ENCODE peak calls at places on chromosome X, in seven cellular contexts. X, S, T, O, A, G and W are unnamed samples.

GRCh38 chrX:100316987-100317386 is 93.1 kb downstream of the PCDH19 start:
- DNase-seq in X (no peak), S (no peak), T (no peak), O (peak), A (no peak), G (no peak), W (no peak)

GRCh38 chrX:110180176-110180927 is 137.5 kb downstream of the AMMECR1 start:
- DNase-seq in X (no peak), S (no peak), T (no peak), O (peak), A (no peak), G (no peak), W (peak)

GRCh38 chrX:54922547-54922946 is 1.9 kb downstream of the TRO start:
- DNase-seq in X (no peak), S (no peak), T (no peak), O (no peak), A (no peak), G (no peak), W (no peak)

GRCh38 chrX:18354369-18355329 is at the start of gene SCML2:
- DNase-seq in X (peak), S (no peak), T (peak), O (peak), A (peak), G (peak), W (peak)

GRCh38 chrX:26562156-26562555 is 346.2 kb downstream of the MAGEB5 start:
- DNase-seq in X (no peak), S (no peak), T (no peak), O (no peak), A (no peak), G (no peak), W (no peak)

GRCh38 chrX:54891573-54891972 is 29.1 kb upstream of the TRO start:
- DNase-seq in X (no peak), S (no peak), T (peak), O (peak), A (peak), G (peak), W (peak)

GRCh38 chrX:31629195-31629594 is 557.4 kb upstream of the FTHL17 start:
- DNase-seq in X (no peak), S (no peak), T (no peak), O (no peak), A (no peak), G (no peak), W (no peak)

GRCh38 chrX:25144043-25144940 is 128.5 kb upstream of the ARX start:
- DNase-seq in X (peak), S (peak), T (peak), O (peak), A (peak), G (peak), W (peak)

GRCh38 chrX:67317725-67318124 is 226.1 kb upstream of the AR start:
- DNase-seq in X (no peak), S (no peak), T (no peak), O (no peak), A (no peak), G (no peak), W (no peak)

GRCh38 chrX:153864101-153864500 is 21.9 kb downstream of the L1CAM start:
- DNase-seq in X (no peak), S (no peak), T (no peak), O (no peak), A (no peak), G (no peak), W (no peak)

GRCh38 chrX:101485212-101486064 is at the start of gene ARMCX4:
- DNase-seq in X (peak), S (no peak), T (no peak), O (peak), A (peak), G (no peak), W (peak)

GRCh38 chrX:153722704-153723350 is 1.4 kb downstream of the BCAP31 start:
- DNase-seq in X (no peak), S (no peak), T (no peak), O (no peak), A (no peak), G (peak), W (peak)

GRCh38 chrX:35682481-35682880 is 115.7 kb upstream of the MAGEB16 start:
- DNase-seq in X (no peak), S (no peak), T (no peak), O (no peak), A (no peak), G (no peak), W (no peak)

GRCh38 chrX:48791063-48791820 is 4.9 kb downstream of the GATA1 start:
- DNase-seq in X (no peak), S (no peak), T (no peak), O (no peak), A (no peak), G (no peak), W (no peak)

DNA sequence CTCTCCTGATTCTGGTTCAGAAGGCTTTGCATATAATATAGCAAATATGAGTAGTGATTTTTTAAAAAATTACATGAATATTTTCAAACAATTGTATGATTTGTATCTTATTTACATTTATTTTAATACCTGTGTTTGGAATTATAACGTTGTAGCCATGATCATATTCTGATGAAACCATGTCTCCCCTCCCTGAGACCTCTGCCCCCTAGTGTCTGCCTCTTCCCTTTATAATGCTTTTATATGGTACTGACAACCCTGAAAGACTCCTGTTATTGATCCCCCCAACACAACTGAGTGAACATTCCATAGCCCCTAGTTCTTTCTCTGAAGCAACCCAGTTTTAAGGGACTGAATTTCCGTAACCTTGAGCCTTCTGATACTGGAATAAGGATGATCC is 187.4 kb downstream of the SOX3 start:
- DNase-seq in X (no peak), S (no peak), T (no peak), O (no peak), A (no peak), G (no peak), W (no peak)
- TF ChIP-seq CTCF in X (no peak), S (no peak), T (no peak), O (no peak), A (no peak), G (no peak), W (no peak)

GRCh38 chrX:23493941-23494374 is 159.3 kb downstream of the PTCHD1 start:
- DNase-seq in X (no peak), S (no peak), T (no peak), O (no peak), A (peak), G (peak), W (peak)
- TF ChIP-seq CTCF in X (no peak), S (no peak), T (no peak), O (no peak), A (no peak), G (no peak), W (no peak)

GRCh38 chrX:41499984-41500383 is 52.8 kb downstream of the NYX start:
- DNase-seq in X (no peak), S (no peak), T (no peak), O (no peak), A (no peak), G (no peak), W (no peak)
- TF ChIP-seq CTCF in X (no peak), S (no peak), T (no peak), O (no peak), A (no peak), G (no peak), W (no peak)

DNA sequence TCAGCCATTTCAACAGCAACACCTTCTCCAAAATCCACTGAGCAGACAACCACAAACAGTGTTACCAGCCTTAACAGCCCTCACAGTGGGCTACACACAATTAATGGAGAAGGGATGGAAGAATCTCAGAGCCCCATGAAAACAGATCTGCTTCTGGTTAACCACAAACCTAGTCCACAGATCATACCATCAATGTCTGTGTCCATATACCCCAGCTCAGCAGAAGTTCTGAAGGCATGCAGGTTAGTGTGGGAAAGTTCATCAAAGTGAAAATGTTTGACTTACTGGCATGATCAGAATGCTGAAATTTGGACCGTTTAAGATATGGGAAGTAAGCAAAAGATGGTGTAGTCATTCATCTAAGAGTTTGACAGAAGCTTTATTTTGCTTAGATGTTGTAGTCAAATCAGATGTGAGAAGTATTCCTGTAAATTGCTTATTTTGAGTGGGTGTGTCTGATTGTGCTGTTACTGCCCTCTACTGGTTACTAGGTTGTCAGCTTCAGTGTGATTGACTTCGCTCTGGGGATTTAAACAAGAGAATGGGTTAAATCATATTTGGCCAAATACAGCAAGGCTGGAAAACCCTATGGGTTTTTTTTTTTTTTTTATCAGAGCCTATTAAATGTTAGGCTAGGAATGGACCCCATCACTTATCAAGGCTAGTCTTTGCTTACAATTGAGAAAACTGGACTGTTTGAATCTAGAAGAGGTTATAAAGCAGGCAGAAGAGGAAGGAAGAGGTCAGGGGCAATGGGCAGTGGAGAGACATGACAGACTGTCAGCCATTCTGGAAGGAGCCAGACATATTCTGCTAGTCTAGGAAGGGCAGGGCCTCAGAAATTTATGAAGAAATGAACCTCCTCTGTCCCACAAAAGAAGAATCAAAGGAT is 130.3 kb downstream of the DIPK2B start:
- DNase-seq in X (no peak), S (no peak), T (peak), O (peak), A (peak), G (peak), W (peak)
- TF ChIP-seq CTCF in X (peak), S (peak), T (peak), O (peak), A (peak), G (peak), W (peak)

GRCh38 chrX:34341258-34341657 is 209.1 kb upstream of the FAM47A start:
- DNase-seq in X (no peak), S (no peak), T (no peak), O (no peak), A (no peak), G (peak), W (peak)
- TF ChIP-seq CTCF in X (no peak), S (no peak), T (no peak), O (no peak), A (no peak), G (no peak), W (no peak)

GRCh38 chrX:96770315-96770714 is 85.7 kb downstream of the DIAPH2 start:
- DNase-seq in X (no peak), S (no peak), T (peak), O (peak), A (peak), G (peak), W (peak)
- TF ChIP-seq CTCF in X (no peak), S (no peak), T (no peak), O (peak), A (peak), G (no peak), W (no peak)

DNA sequence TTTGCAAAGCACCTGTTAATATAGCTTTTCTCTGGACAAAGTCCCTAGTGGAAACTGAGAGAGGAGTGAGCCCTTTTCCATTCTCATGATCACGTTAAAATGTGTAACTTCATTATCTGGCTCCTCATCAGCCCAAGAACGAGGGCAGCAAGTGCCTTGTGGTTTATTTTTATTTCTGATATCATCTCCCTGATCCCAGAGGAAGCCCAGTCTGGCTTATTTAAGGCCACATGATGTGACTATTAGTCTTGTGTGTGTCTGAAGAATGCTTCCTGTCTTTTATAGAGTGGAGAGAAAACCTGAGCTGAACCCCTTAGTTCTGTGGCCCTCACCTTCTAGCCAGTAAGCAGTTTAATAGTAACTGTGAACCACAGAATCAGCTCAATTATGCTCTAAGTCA is 67.2 kb downstream of the LHFPL1 start:
- DNase-seq in X (no peak), S (no peak), T (no peak), O (no peak), A (no peak), G (no peak), W (no peak)
- TF ChIP-seq CTCF in X (no peak), S (no peak), T (no peak), O (no peak), A (no peak), G (no peak), W (no peak)

GRCh38 chrX:117990438-117990837 is 126.2 kb downstream of the KLHL13 start:
- DNase-seq in X (no peak), S (no peak), T (no peak), O (no peak), A (no peak), G (no peak), W (no peak)

GRCh38 chrX:117987376-117987775 is 129.2 kb downstream of the KLHL13 start:
- DNase-seq in X (no peak), S (no peak), T (no peak), O (no peak), A (no peak), G (no peak), W (no peak)

GRCh38 chrX:117982702-117983392 is 133.8 kb downstream of the KLHL13 start:
- DNase-seq in X (no peak), S (no peak), T (no peak), O (no peak), A (no peak), G (no peak), W (no peak)

GRCh38 chrX:117989512-117989911 is 127.1 kb downstream of the KLHL13 start:
- DNase-seq in X (no peak), S (no peak), T (no peak), O (no peak), A (no peak), G (no peak), W (no peak)

DNA sequence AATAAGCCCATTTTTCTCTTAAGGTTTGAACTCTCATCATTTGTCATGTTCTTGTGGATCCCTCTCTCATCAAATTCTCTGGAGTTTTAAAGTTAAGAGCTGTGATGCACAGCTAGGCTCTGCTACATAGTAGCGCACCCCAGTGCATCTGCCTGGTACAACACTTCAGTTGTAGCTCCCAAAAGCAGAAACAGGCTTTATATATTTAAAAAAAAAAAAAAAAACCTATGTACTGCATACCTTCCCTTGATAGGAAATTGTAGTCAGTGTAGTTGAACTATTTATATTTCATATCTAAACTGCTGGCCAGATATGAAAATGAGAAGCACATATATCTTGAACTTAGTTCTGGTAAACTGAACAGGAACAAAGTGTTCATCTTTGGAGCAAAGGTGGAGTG is 131.4 kb downstream of the KLHL13 start:
- DNase-seq in X (peak), S (no peak), T (no peak), O (no peak), A (peak), G (peak), W (no peak)
- TF ChIP-seq CTCF in X (no peak), S (no peak), T (peak), O (no peak), A (peak), G (peak), W (no peak)

GRCh38 chrX:14051416-14051815 is 21.7 kb upstream of the GEMIN8 start:
- DNase-seq in X (no peak), S (no peak), T (no peak), O (peak), A (no peak), G (no peak), W (no peak)
- TF ChIP-seq CTCF in X (no peak), S (no peak), T (no peak), O (peak), A (no peak), G (no peak), W (no peak)